ENCODE peak calls at places on chromosomes 1 and 21, in eight cellular contexts. L, M, H, T, O, C, K and N are unnamed samples.

GRCh38 chr1:7580923-7581753 is 190.0 kb upstream of the VAMP3 start:
- DNase-seq in L (no peak), M (no peak), H (peak), T (no peak), O (no peak), C (peak), K (no peak), N (peak)

GRCh38 chr1:229065613-229066012 is 205.3 kb upstream of the RAB4A start:
- DNase-seq in L (no peak), M (no peak), H (no peak), T (no peak), O (no peak), C (no peak), K (no peak), N (no peak)

GRCh38 chr1:46248122-46248920 is 758 bp downstream of the RAD54L start:
- DNase-seq in L (no peak), M (peak), H (no peak), T (no peak), O (peak), C (peak), K (peak), N (no peak)

GRCh38 chr1:230977781-230978490 is 725 bp downstream of the TTC13 start:
- DNase-seq in L (no peak), M (peak), H (peak), T (no peak), O (peak), C (peak), K (peak), N (no peak)

GRCh38 chr1:2166254-2166653 is 28.3 kb downstream of the FAAP20 start:
- DNase-seq in L (no peak), M (no peak), H (no peak), T (no peak), O (no peak), C (no peak), K (no peak), N (no peak)

GRCh38 chr1:221344693-221345092 is 397.2 kb downstream of the DUSP10 start:
- DNase-seq in L (peak), M (no peak), H (peak), T (no peak), O (no peak), C (no peak), K (no peak), N (peak)

GRCh38 chr1:110189181-110189580 is 20.9 kb upstream of the KCNC4 start:
- DNase-seq in L (no peak), M (no peak), H (no peak), T (no peak), O (no peak), C (no peak), K (no peak), N (no peak)

GRCh38 chr1:183783342-183783741 is 21.6 kb upstream of the RGL1 start:
- DNase-seq in L (no peak), M (no peak), H (peak), T (no peak), O (no peak), C (no peak), K (no peak), N (peak)

GRCh38 chr21:23522750-23523149 is 2084.5 kb downstream of the MRPL39 start:
- DNase-seq in L (no peak), M (no peak), H (no peak), T (no peak), O (no peak), C (no peak), K (no peak), N (no peak)

GRCh38 chr1:232868793-232869491 is 63.7 kb downstream of the MAP10 start:
- DNase-seq in L (peak), M (no peak), H (peak), T (peak), O (peak), C (no peak), K (no peak), N (peak)

GRCh38 chr1:24383381-24383940 is 30.1 kb downstream of the STPG1 start:
- DNase-seq in L (no peak), M (no peak), H (no peak), T (no peak), O (no peak), C (no peak), K (no peak), N (no peak)